ENCODE peak calls at places on chromosomes 4 and X, in six cellular contexts. One of them, this sample, is unnamed. For H3K27me3, the result is how much of the 10 kb centered on the place peaks cover.

GRCh38 chrX:9573282-9574106 is 108.6 kb downstream of the TBL1X start:
- DNase-seq in osteoblast: no peak
- DNase-seq in endothelial cell of umbilical vein: no peak
- DNase-seq in HepG2: no peak
- DNase-seq in astrocyte: no peak
- DNase-seq in hepatocyte: peak
- DNase-seq in this sample: peak

GRCh38 chr4:181971973-181972372 is 271.2 kb upstream of the TENM3 start:
- DNase-seq in HepG2: no peak
- DNase-seq in astrocyte: peak
- DNase-seq in hepatocyte: no peak
- DNase-seq in osteoblast: peak
- DNase-seq in endothelial cell of umbilical vein: no peak
- DNase-seq in this sample: no peak

GRCh38 chr4:86706923-86707597 is 112.9 kb downstream of the PTPN13 start:
- DNase-seq in hepatocyte: no peak
- DNase-seq in endothelial cell of umbilical vein: no peak
- DNase-seq in astrocyte: peak
- DNase-seq in HepG2: no peak
- DNase-seq in osteoblast: peak
- DNase-seq in this sample: no peak

GRCh38 chrX:102712967-102713677 is 874 bp downstream of the GPRASP2 start:
- DNase-seq in HepG2: no peak
- DNase-seq in osteoblast: peak
- DNase-seq in endothelial cell of umbilical vein: peak
- DNase-seq in hepatocyte: peak
- DNase-seq in astrocyte: peak
- DNase-seq in this sample: peak

GRCh38 chrX:103687696-103688191 is 1.2 kb upstream of the MORF4L2 start:
- DNase-seq in astrocyte: peak
- DNase-seq in hepatocyte: peak
- DNase-seq in endothelial cell of umbilical vein: peak
- DNase-seq in osteoblast: peak
- DNase-seq in HepG2: peak
- DNase-seq in this sample: peak

GRCh38 chr4:120921456-120922389 is 803 bp downstream of the PRDM5 start:
- DNase-seq in HepG2: no peak
- DNase-seq in endothelial cell of umbilical vein: peak
- DNase-seq in osteoblast: peak
- DNase-seq in hepatocyte: peak
- DNase-seq in astrocyte: peak
- DNase-seq in this sample: peak

GRCh38 chr4:187478292-187479205 is 517.0 kb upstream of the ZFP42 start:
- DNase-seq in hepatocyte: peak
- DNase-seq in endothelial cell of umbilical vein: no peak
- DNase-seq in astrocyte: peak
- DNase-seq in osteoblast: peak
- DNase-seq in HepG2: no peak
- DNase-seq in this sample: no peak

GRCh38 chr4:164807611-164808010 is 53.7 kb downstream of the SMIM31 start:
- DNase-seq in astrocyte: peak
- DNase-seq in HepG2: peak
- DNase-seq in hepatocyte: peak
- DNase-seq in endothelial cell of umbilical vein: no peak
- DNase-seq in osteoblast: no peak
- DNase-seq in this sample: peak

GRCh38 chr4:174686826-174687225 is 142.2 kb downstream of the GLRA3 start:
- DNase-seq in HepG2: no peak
- DNase-seq in endothelial cell of umbilical vein: no peak
- DNase-seq in hepatocyte: no peak
- DNase-seq in astrocyte: no peak
- DNase-seq in osteoblast: peak
- DNase-seq in this sample: no peak

GRCh38 chr4:24236532-24236931 is 346.7 kb upstream of the PPARGC1A start:
- DNase-seq in hepatocyte: no peak
- DNase-seq in astrocyte: peak
- DNase-seq in osteoblast: no peak
- DNase-seq in endothelial cell of umbilical vein: no peak
- DNase-seq in HepG2: no peak
- DNase-seq in this sample: no peak

GRCh38 chr4:87243426-87244053 is 23.1 kb upstream of the KLHL8 start:
- DNase-seq in HepG2: no peak
- DNase-seq in hepatocyte: no peak
- DNase-seq in endothelial cell of umbilical vein: no peak
- DNase-seq in osteoblast: no peak
- DNase-seq in astrocyte: no peak
- DNase-seq in this sample: peak

GRCh38 chrX:367349-367748 is 19.4 kb downstream of the PPP2R3B start:
- DNase-seq in endothelial cell of umbilical vein: no peak
- DNase-seq in HepG2: no peak
- DNase-seq in osteoblast: peak
- DNase-seq in astrocyte: no peak
- DNase-seq in hepatocyte: no peak
- DNase-seq in this sample: no peak

GRCh38 chr4:40225497-40225896 is 28.7 kb downstream of the RHOH start:
- DNase-seq in endothelial cell of umbilical vein: no peak
- DNase-seq in astrocyte: no peak
- DNase-seq in hepatocyte: no peak
- DNase-seq in HepG2: no peak
- DNase-seq in osteoblast: no peak
- DNase-seq in this sample: no peak

GRCh38 chrX:9134341-9134740 is 100.4 kb upstream of the FAM9B start:
- DNase-seq in astrocyte: no peak
- DNase-seq in hepatocyte: no peak
- DNase-seq in HepG2: no peak
- DNase-seq in osteoblast: no peak
- DNase-seq in endothelial cell of umbilical vein: no peak
- DNase-seq in this sample: no peak

DNA sequence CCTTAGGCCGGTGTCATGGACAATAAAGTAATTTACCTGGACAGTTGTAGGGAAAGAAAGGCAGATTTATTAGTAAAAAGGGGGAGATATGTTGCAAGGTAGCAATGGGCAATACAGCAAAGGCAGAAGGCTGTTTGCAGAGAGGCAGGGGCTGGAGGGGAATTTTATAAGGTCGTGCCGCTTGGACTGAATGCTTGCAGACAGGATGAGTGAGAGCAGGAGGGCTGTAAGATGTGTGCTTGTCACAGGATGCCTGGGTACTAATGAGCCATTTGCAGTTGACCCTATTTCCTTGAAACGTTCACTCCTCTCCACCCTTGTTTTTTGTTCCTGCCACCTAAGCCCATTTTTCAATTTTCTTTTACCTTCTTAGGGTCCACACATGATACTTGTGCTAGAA is 214.7 kb downstream of the TRAM1L1 start:
- DNase-seq in endothelial cell of umbilical vein: no peak
- DNase-seq in osteoblast: no peak
- DNase-seq in astrocyte: no peak
- DNase-seq in HepG2: no peak
- DNase-seq in hepatocyte: no peak
- DNase-seq in this sample: peak
- H2AFZ ChIP-seq in endothelial cell of umbilical vein: no peak
- H2AFZ ChIP-seq in osteoblast: no peak
- H2AFZ ChIP-seq in astrocyte: no peak
- H2AFZ ChIP-seq in HepG2: no peak
- H2AFZ ChIP-seq in hepatocyte: no peak
- H2AFZ ChIP-seq in this sample: no peak

GRCh38 chr4:18540349-18540748 is 518.8 kb upstream of the LCORL start:
- DNase-seq in hepatocyte: no peak
- DNase-seq in osteoblast: no peak
- DNase-seq in astrocyte: no peak
- DNase-seq in endothelial cell of umbilical vein: peak
- DNase-seq in HepG2: no peak
- DNase-seq in this sample: no peak

GRCh38 chr4:18535948-18536347 is 514.4 kb upstream of the LCORL start:
- DNase-seq in HepG2: no peak
- DNase-seq in astrocyte: no peak
- DNase-seq in endothelial cell of umbilical vein: no peak
- DNase-seq in osteoblast: no peak
- DNase-seq in hepatocyte: no peak
- DNase-seq in this sample: no peak

GRCh38 chr4:18538121-18538520 is 516.6 kb upstream of the LCORL start:
- DNase-seq in hepatocyte: no peak
- DNase-seq in osteoblast: no peak
- DNase-seq in HepG2: no peak
- DNase-seq in astrocyte: no peak
- DNase-seq in endothelial cell of umbilical vein: no peak
- DNase-seq in this sample: no peak

GRCh38 chr4:18533262-18533775 is 511.8 kb upstream of the LCORL start:
- DNase-seq in astrocyte: no peak
- DNase-seq in endothelial cell of umbilical vein: peak
- DNase-seq in hepatocyte: no peak
- DNase-seq in HepG2: no peak
- DNase-seq in osteoblast: no peak
- DNase-seq in this sample: no peak

DNA sequence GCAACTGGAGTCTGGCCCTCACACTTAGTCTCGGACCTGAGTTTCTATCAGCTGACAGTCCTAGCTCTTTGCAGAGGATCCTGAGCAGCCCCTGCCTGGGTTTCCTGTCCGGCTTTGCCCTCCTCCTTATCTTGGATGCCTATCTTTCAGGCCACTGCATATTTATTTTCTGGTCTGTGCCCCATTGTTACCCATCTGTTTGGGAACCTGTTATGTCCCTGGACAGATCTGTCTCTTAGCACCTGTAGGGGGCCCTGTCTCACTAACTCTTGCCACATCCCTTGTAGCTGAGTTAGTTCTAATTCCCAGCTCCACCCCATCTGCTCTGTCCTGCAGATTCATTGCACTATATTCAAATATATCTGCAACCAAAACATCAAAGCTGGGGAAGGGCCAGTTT is 514.9 kb upstream of the LCORL start:
- DNase-seq in endothelial cell of umbilical vein: peak
- DNase-seq in hepatocyte: no peak
- DNase-seq in osteoblast: no peak
- DNase-seq in HepG2: peak
- DNase-seq in astrocyte: no peak
- DNase-seq in this sample: peak
- TF ChIP-seq CTCF in endothelial cell of umbilical vein: peak
- TF ChIP-seq CTCF in hepatocyte: no peak
- TF ChIP-seq CTCF in osteoblast: no peak
- TF ChIP-seq CTCF in HepG2: peak
- TF ChIP-seq CTCF in astrocyte: no peak
- TF ChIP-seq CTCF in this sample: peak

GRCh38 chr4:152989554-152989970 is 53.4 kb downstream of the FHDC1 start:
- DNase-seq in hepatocyte: no peak
- DNase-seq in endothelial cell of umbilical vein: no peak
- DNase-seq in astrocyte: no peak
- DNase-seq in osteoblast: no peak
- DNase-seq in HepG2: no peak
- DNase-seq in this sample: no peak
- H3K27me3 ChIP-seq in hepatocyte: under half
- H3K27me3 ChIP-seq in endothelial cell of umbilical vein: under half
- H3K27me3 ChIP-seq in astrocyte: under half
- H3K27me3 ChIP-seq in osteoblast: under half
- H3K27me3 ChIP-seq in HepG2: under half
- H3K27me3 ChIP-seq in this sample: under half

GRCh38 chr4:337143-337931 is at the start of gene ZNF141:
- DNase-seq in endothelial cell of umbilical vein: peak
- DNase-seq in osteoblast: peak
- DNase-seq in HepG2: no peak
- DNase-seq in astrocyte: peak
- DNase-seq in hepatocyte: peak
- DNase-seq in this sample: peak

GRCh38 chr4:337932-338758 is 531 bp downstream of the ZNF141 start:
- DNase-seq in osteoblast: peak
- DNase-seq in HepG2: no peak
- DNase-seq in hepatocyte: peak
- DNase-seq in endothelial cell of umbilical vein: no peak
- DNase-seq in astrocyte: peak
- DNase-seq in this sample: no peak

GRCh38 chr4:340011-340410 is 2.4 kb downstream of the ZNF141 start:
- DNase-seq in hepatocyte: no peak
- DNase-seq in osteoblast: peak
- DNase-seq in endothelial cell of umbilical vein: no peak
- DNase-seq in HepG2: no peak
- DNase-seq in astrocyte: no peak
- DNase-seq in this sample: peak

GRCh38 chr4:336893-337142 is 796 bp upstream of the ZNF141 start:
- DNase-seq in astrocyte: no peak
- DNase-seq in hepatocyte: peak
- DNase-seq in osteoblast: no peak
- DNase-seq in endothelial cell of umbilical vein: no peak
- DNase-seq in HepG2: no peak
- DNase-seq in this sample: peak

DNA sequence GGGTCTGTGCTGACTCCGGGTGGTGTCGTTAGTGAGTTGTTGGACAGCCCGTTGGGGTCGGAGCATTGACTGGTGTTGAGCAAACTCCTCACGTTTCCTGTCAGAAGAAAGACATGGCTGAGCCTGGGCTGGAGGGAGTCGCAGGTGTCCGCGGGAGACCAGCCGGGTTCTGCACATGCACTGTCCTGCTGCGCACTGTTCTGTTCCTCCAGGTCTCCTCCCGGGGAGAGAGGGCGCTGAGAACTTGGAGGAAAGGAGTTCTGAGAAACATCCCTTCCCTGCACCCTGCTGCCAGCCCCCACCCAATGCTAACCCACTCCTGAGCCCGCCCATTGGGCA is 1.1 kb downstream of the ZNF141 start:
- DNase-seq in HepG2: no peak
- DNase-seq in astrocyte: no peak
- DNase-seq in osteoblast: no peak
- DNase-seq in hepatocyte: no peak
- DNase-seq in endothelial cell of umbilical vein: no peak
- DNase-seq in this sample: peak
- H2AFZ ChIP-seq in HepG2: no peak
- H2AFZ ChIP-seq in astrocyte: peak
- H2AFZ ChIP-seq in osteoblast: peak
- H2AFZ ChIP-seq in hepatocyte: peak
- H2AFZ ChIP-seq in endothelial cell of umbilical vein: no peak
- H2AFZ ChIP-seq in this sample: no peak

DNA sequence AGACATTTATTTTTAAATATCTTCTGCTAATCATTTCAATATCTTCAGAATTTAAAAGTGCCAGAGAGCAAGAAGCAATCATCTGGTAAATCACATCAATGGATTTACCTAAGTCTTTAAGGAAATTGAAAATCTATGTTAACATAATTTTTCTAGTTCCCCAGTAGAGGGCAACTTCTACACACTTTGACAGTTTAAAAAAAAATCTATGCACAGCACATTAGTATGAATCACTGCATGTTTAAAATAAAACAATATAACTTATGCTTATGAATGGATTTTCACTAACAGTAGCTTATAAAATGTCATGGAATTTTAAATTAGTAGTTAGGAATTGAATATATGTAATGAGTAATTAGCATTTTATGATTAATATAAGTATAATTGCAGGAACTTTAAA is 126.5 kb downstream of the REELD1 start:
- DNase-seq in astrocyte: peak
- DNase-seq in endothelial cell of umbilical vein: peak
- DNase-seq in osteoblast: peak
- DNase-seq in hepatocyte: no peak
- DNase-seq in HepG2: no peak
- DNase-seq in this sample: peak
- TF ChIP-seq CTCF in astrocyte: peak
- TF ChIP-seq CTCF in endothelial cell of umbilical vein: peak
- TF ChIP-seq CTCF in osteoblast: peak
- TF ChIP-seq CTCF in hepatocyte: peak
- TF ChIP-seq CTCF in HepG2: peak
- TF ChIP-seq CTCF in this sample: peak

GRCh38 chr4:6469144-6469543 is 3.3 kb downstream of the PPP2R2C start:
- DNase-seq in hepatocyte: no peak
- DNase-seq in astrocyte: no peak
- DNase-seq in endothelial cell of umbilical vein: no peak
- DNase-seq in osteoblast: no peak
- DNase-seq in HepG2: no peak
- DNase-seq in this sample: no peak
- H3K27me3 ChIP-seq in hepatocyte: half or more
- H3K27me3 ChIP-seq in astrocyte: under half
- H3K27me3 ChIP-seq in endothelial cell of umbilical vein: under half
- H3K27me3 ChIP-seq in osteoblast: under half
- H3K27me3 ChIP-seq in HepG2: half or more
- H3K27me3 ChIP-seq in this sample: half or more